ENCODE peak calls at places on chromosomes 7 and 10, in nine cellular contexts. B is MG63; Z is SJCRH30; T is GM23338; M is body of pancreas; V is GM23248; L is Jurkat, Clone E6-1; U is H7; K is cardiac fibroblast. S is an unnamed sample.

GRCh38 chr7:151719895-151720238 is 157.0 kb downstream of the PRKAG2 start:
- DNase-seq in B (no peak), Z (no peak), T (no peak), M (no peak), V (no peak), L (no peak), U (peak), K (no peak), S (no peak)

GRCh38 chr10:116263870-116264269 is 9.1 kb downstream of the GFRA1 start:
- DNase-seq in B (peak), Z (no peak), T (no peak), M (no peak), V (peak), L (no peak), U (no peak), K (no peak), S (no peak)

GRCh38 chr7:33982425-33982786 is 77.1 kb downstream of the BMPER start:
- DNase-seq in B (no peak), Z (no peak), T (peak), M (no peak), V (peak), L (no peak), U (peak), K (peak), S (no peak)

GRCh38 chr7:18116661-18117060 is 89.0 kb upstream of the PRPS1L1 start:
- DNase-seq in B (no peak), Z (no peak), T (no peak), M (no peak), V (no peak), L (no peak), U (no peak), K (no peak), S (peak)

GRCh38 chr10:59289809-59290208 is 72.5 kb downstream of the FAM13C start:
- DNase-seq in B (no peak), Z (no peak), T (peak), M (no peak), V (no peak), L (no peak), U (no peak), K (no peak), S (no peak)

GRCh38 chr10:44576715-44577191 is 191.9 kb upstream of the CXCL12 start:
- DNase-seq in B (peak), Z (no peak), T (no peak), M (no peak), V (peak), L (no peak), U (no peak), K (peak), S (peak)

GRCh38 chr10:102646610-102647432 is 2.5 kb downstream of the TRIM8 start:
- DNase-seq in B (no peak), Z (peak), T (no peak), M (no peak), V (peak), L (peak), U (peak), K (peak), S (peak)

GRCh38 chr7:43834463-43835251 is 34.7 kb downstream of the MRPS24 start:
- DNase-seq in B (peak), Z (peak), T (no peak), M (no peak), V (peak), L (peak), U (no peak), K (peak), S (peak)

GRCh38 chr7:41786943-41787342 is 84.1 kb upstream of the INHBA start:
- DNase-seq in B (no peak), Z (no peak), T (no peak), M (no peak), V (peak), L (no peak), U (no peak), K (no peak), S (no peak)

GRCh38 chr10:72953687-72954086 is 919 bp downstream of the PLA2G12B start:
- DNase-seq in B (no peak), Z (no peak), T (peak), M (no peak), V (no peak), L (no peak), U (peak), K (no peak), S (no peak)

GRCh38 chr7:77473240-77474005 is 57.3 kb upstream of the GSAP start:
- DNase-seq in B (no peak), Z (no peak), T (no peak), M (no peak), V (peak), L (no peak), U (no peak), K (no peak), S (no peak)

GRCh38 chr10:24451325-24451820 is 242.4 kb downstream of the KIAA1217 start:
- DNase-seq in B (peak), Z (no peak), T (peak), M (no peak), V (no peak), L (peak), U (peak), K (no peak), S (no peak)

GRCh38 chr7:29884399-29885272 is 78.3 kb downstream of the WIPF3 start:
- DNase-seq in B (no peak), Z (no peak), T (peak), M (peak), V (no peak), L (no peak), U (no peak), K (no peak), S (no peak)

GRCh38 chr7:497946-498655 is 21.5 kb downstream of the PDGFA start:
- DNase-seq in B (no peak), Z (no peak), T (peak), M (no peak), V (no peak), L (peak), U (no peak), K (no peak), S (no peak)

GRCh38 chr7:88321694-88322093 is 15.0 kb upstream of the STEAP4 start:
- DNase-seq in B (no peak), Z (no peak), T (no peak), M (no peak), V (no peak), L (no peak), U (no peak), K (no peak), S (no peak)

GRCh38 chr7:17506090-17506489 is 207.6 kb downstream of the AHR start:
- DNase-seq in B (no peak), Z (no peak), T (no peak), M (peak), V (no peak), L (no peak), U (no peak), K (peak), S (no peak)

GRCh38 chr7:134802762-134803161 is 23.3 kb downstream of the CALD1 start:
- DNase-seq in B (no peak), Z (no peak), T (no peak), M (no peak), V (no peak), L (no peak), U (no peak), K (no peak), S (no peak)

GRCh38 chr7:107164092-107164491 is 4.7 kb upstream of the HBP1 start:
- DNase-seq in B (no peak), Z (no peak), T (no peak), M (no peak), V (no peak), L (no peak), U (no peak), K (peak), S (no peak)

GRCh38 chr10:112875474-112876267 is 74.4 kb upstream of the TCF7L2 start:
- DNase-seq in B (peak), Z (peak), T (no peak), M (no peak), V (peak), L (no peak), U (no peak), K (peak), S (peak)

GRCh38 chr10:16843252-16843870 is 26.1 kb upstream of the RSU1 start:
- DNase-seq in B (no peak), Z (no peak), T (peak), M (no peak), V (peak), L (peak), U (peak), K (peak), S (peak)

GRCh38 chr7:152761116-152761748 is 1.7 kb downstream of the ACTR3B start:
- DNase-seq in B (no peak), Z (no peak), T (no peak), M (no peak), V (peak), L (no peak), U (no peak), K (peak), S (peak)

GRCh38 chr10:22042557-22043326 is 39.2 kb upstream of the DNAJC1 start:
- DNase-seq in B (peak), Z (no peak), T (peak), M (no peak), V (no peak), L (no peak), U (peak), K (no peak), S (no peak)
- H3K4me3 ChIP-seq in B (no peak), Z (no peak), T (no peak), M (no peak), V (no peak), L (no peak), U (no peak), K (no peak), S (no peak)

DNA sequence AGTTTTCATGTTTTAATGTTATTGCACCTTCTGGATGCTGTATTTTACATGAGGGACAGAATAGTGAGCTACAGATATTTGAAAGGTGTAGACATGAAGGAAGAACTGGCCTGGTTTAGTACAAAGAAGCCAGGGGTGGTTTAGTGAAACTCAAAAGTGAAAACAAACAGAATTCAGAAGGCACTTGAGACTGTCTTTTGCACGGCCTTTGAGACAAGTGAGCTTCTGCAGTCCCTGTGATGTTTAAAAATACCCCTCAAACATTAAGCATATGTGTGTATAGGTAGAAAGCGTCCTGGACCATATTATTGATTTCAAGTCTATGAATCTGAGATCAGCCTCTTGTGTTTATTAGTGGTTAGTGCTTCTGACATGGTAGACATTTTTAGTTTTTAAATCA is 118.9 kb downstream of the CDK14 start:
- DNase-seq in B (no peak), Z (no peak), T (no peak), M (no peak), V (no peak), L (no peak), U (no peak), K (no peak), S (no peak)
- H3K4me3 ChIP-seq in B (no peak), Z (no peak), T (no peak), M (no peak), V (no peak), L (no peak), U (no peak), K (no peak), S (no peak)

GRCh38 chr10:79250259-79250658 is 97.0 kb upstream of the PPIF start:
- DNase-seq in B (no peak), Z (no peak), T (no peak), M (no peak), V (no peak), L (no peak), U (no peak), K (no peak), S (no peak)
- H3K4me3 ChIP-seq in B (no peak), Z (no peak), T (no peak), M (no peak), V (no peak), L (no peak), U (no peak), K (no peak), S (no peak)

GRCh38 chr10:68103237-68103866 is 5.9 kb upstream of the MYPN start:
- DNase-seq in B (no peak), Z (no peak), T (no peak), M (no peak), V (peak), L (no peak), U (no peak), K (no peak), S (no peak)

GRCh38 chr10:68106656-68107055 is 2.6 kb upstream of the MYPN start:
- DNase-seq in B (peak), Z (peak), T (no peak), M (no peak), V (peak), L (no peak), U (no peak), K (peak), S (peak)

GRCh38 chr10:68107651-68108449 is 1.4 kb upstream of the MYPN start:
- DNase-seq in B (no peak), Z (no peak), T (no peak), M (no peak), V (no peak), L (no peak), U (no peak), K (no peak), S (no peak)

GRCh38 chr10:68103867-68104255 is 5.4 kb upstream of the MYPN start:
- DNase-seq in B (no peak), Z (no peak), T (no peak), M (no peak), V (no peak), L (no peak), U (no peak), K (no peak), S (no peak)

DNA sequence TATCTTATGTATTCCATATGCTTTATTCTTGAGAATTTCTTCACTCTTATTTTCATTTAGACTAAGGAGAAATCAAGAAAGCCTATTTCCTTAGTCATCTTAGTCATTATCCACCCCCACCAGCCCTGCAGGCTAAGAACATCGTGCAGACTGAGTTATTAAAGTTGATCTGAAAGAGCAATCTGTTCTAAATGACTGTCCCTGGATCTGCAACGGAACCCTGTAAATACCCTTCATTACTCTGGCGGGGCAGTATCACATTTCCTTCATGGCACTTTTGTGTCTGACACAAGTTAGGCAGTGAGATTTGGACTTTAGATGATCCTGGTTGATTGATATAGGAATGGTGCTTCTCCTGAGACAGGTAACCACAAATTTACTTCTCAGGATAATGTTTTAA is 3.5 kb upstream of the MYPN start:
- DNase-seq in B (peak), Z (no peak), T (no peak), M (no peak), V (peak), L (no peak), U (no peak), K (peak), S (peak)
- H3K4me3 ChIP-seq in B (peak), Z (no peak), T (no peak), M (no peak), V (peak), L (no peak), U (no peak), K (no peak), S (peak)

DNA sequence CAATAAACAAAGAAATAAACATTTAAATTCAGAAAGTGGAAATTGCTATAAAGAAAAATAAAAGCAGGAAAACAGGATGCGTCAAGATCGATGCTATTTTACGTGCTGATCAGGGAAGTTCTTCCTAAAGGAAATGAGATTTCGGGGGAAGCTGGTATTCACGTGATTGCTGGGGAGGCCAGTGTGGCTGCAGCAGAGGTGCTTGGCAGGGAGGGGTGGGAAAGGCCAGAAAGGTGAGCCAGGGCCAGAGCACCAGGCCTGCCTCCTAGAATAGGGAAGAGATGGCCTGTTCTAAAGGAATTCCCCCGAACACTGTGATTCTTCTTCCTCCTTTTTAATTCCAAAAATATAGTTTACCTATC is 923 bp upstream of the CREB3L2 start:
- DNase-seq in B (no peak), Z (no peak), T (peak), M (no peak), V (no peak), L (no peak), U (no peak), K (no peak), S (no peak)
- H3K4me3 ChIP-seq in B (peak), Z (peak), T (no peak), M (no peak), V (peak), L (peak), U (no peak), K (no peak), S (no peak)

DNA sequence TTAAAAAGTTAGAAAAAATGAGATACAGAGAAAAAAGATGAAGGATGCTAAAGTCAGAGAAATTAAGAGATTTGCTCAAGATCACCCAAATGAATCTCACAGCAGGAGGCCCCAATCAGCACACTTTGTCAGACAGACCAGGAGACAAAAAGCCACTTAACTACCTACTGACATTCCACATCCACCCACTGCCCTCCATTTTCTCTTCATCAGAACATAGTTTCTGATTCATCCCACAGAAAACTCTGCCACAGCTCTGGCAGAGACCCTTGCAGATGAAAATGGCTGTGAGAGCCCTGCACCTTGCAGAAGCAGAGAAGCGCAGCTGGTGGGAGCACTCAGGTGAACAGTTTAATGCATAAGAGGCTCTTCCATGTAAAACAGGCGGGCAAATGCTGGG is 26.6 kb downstream of the DGKI start:
- DNase-seq in B (no peak), Z (no peak), T (no peak), M (no peak), V (peak), L (no peak), U (no peak), K (no peak), S (no peak)
- H3K4me3 ChIP-seq in B (no peak), Z (no peak), T (no peak), M (no peak), V (no peak), L (no peak), U (no peak), K (no peak), S (no peak)